ENCODE peak calls at places on chromosomes 13 and 19, in ten cellular contexts. F is fibroblast of lung; M is heart left ventricle; J is body of pancreas; O is T-cell; Y is NCI-H2081; Z is lower leg skin; X is GM04504; A is stimulated activated CD8-positive, alpha-beta memory T cell treated with anti-CD3 and anti-CD28 coated beads, Interleukin-7, amount 100 ng/mL, for 4 hours; L is hypothalamus. R is an unnamed sample.

GRCh38 chr13:40631605-40632004 is 34.8 kb downstream of the FOXO1 start:
- DNase-seq in F (no peak), M (no peak), J (no peak), O (no peak), Y (no peak), Z (no peak), X (no peak), A (no peak), L (no peak), R (no peak)

GRCh38 chr19:49243726-49244125 is 81.3 kb downstream of the SLC6A16 start:
- DNase-seq in F (no peak), M (no peak), J (no peak), O (no peak), Y (no peak), Z (peak), X (no peak), A (no peak), L (no peak), R (no peak)

GRCh38 chr19:16226184-16226591 is 28.5 kb downstream of the AP1M1 start:
- DNase-seq in F (no peak), M (peak), J (no peak), O (no peak), Y (no peak), Z (peak), X (no peak), A (no peak), L (no peak), R (no peak)

GRCh38 chr19:41877490-41877876 is 404 bp downstream of the CD79A start:
- DNase-seq in F (no peak), M (no peak), J (no peak), O (no peak), Y (no peak), Z (no peak), X (no peak), A (no peak), L (no peak), R (no peak)

GRCh38 chr13:107301724-107302374 is 733.9 kb upstream of the ARGLU1 start:
- DNase-seq in F (no peak), M (no peak), J (no peak), O (no peak), Y (no peak), Z (no peak), X (no peak), A (no peak), L (no peak), R (no peak)

GRCh38 chr13:67299731-67300130 is 69.6 kb upstream of the PCDH9 start:
- DNase-seq in F (peak), M (no peak), J (no peak), O (no peak), Y (no peak), Z (no peak), X (no peak), A (no peak), L (no peak), R (no peak)

GRCh38 chr19:46447824-46448223 is 19.1 kb upstream of the PNMA8C start:
- DNase-seq in F (no peak), M (peak), J (no peak), O (no peak), Y (no peak), Z (no peak), X (no peak), A (no peak), L (no peak), R (no peak)

GRCh38 chr19:6587998-6588507 is 2.9 kb downstream of the CD70 start:
- DNase-seq in F (no peak), M (no peak), J (no peak), O (no peak), Y (no peak), Z (no peak), X (no peak), A (no peak), L (no peak), R (no peak)

GRCh38 chr19:49595006-49595818 is 4.2 kb downstream of the PRR12 start:
- DNase-seq in F (no peak), M (no peak), J (no peak), O (no peak), Y (no peak), Z (no peak), X (no peak), A (no peak), L (no peak), R (peak)

GRCh38 chr19:43337737-43338136 is 15.7 kb upstream of the CD177 start:
- DNase-seq in F (no peak), M (no peak), J (no peak), O (no peak), Y (peak), Z (peak), X (no peak), A (no peak), L (no peak), R (no peak)

GRCh38 chr19:5642204-5642603 is 19.3 kb downstream of the SAFB start:
- DNase-seq in F (no peak), M (no peak), J (no peak), O (no peak), Y (no peak), Z (peak), X (no peak), A (no peak), L (no peak), R (no peak)

GRCh38 chr19:49712397-49712859 is 21.5 kb downstream of the CPT1C start:
- DNase-seq in F (peak), M (peak), J (peak), O (no peak), Y (no peak), Z (no peak), X (peak), A (no peak), L (no peak), R (no peak)

GRCh38 chr19:38975214-38975860 is at the start of gene FBXO17:
- DNase-seq in F (peak), M (peak), J (peak), O (no peak), Y (no peak), Z (peak), X (no peak), A (no peak), L (peak), R (peak)

GRCh38 chr19:55778331-55778730 is 9.4 kb downstream of the RFPL4AL1 start:
- DNase-seq in F (no peak), M (no peak), J (no peak), O (no peak), Y (no peak), Z (no peak), X (no peak), A (no peak), L (no peak), R (no peak)

GRCh38 chr13:28329395-28330158 is 165.4 kb downstream of the FLT1 start:
- DNase-seq in F (peak), M (no peak), J (no peak), O (no peak), Y (no peak), Z (no peak), X (peak), A (no peak), L (no peak), R (no peak)

GRCh38 chr19:29404951-29405727 is 120.7 kb upstream of the VSTM2B start:
- DNase-seq in F (no peak), M (no peak), J (no peak), O (no peak), Y (no peak), Z (no peak), X (no peak), A (no peak), L (no peak), R (no peak)

GRCh38 chr19:19911150-19911549 is 10.4 kb downstream of the ZNF93 start:
- DNase-seq in F (peak), M (no peak), J (no peak), O (no peak), Y (no peak), Z (no peak), X (no peak), A (no peak), L (no peak), R (no peak)

GRCh38 chr19:49894879-49895565 is 1.7 kb downstream of the IL4I1 start:
- DNase-seq in F (no peak), M (peak), J (no peak), O (no peak), Y (no peak), Z (no peak), X (no peak), A (no peak), L (no peak), R (no peak)

GRCh38 chr19:4115050-4115817 is 8.7 kb downstream of the MAP2K2 start:
- DNase-seq in F (no peak), M (no peak), J (no peak), O (peak), Y (no peak), Z (no peak), X (no peak), A (peak), L (no peak), R (no peak)

GRCh38 chr19:47742636-47743035 is 2.7 kb upstream of the NOP53 start:
- DNase-seq in F (peak), M (no peak), J (no peak), O (no peak), Y (no peak), Z (no peak), X (no peak), A (no peak), L (no peak), R (no peak)

GRCh38 chr19:940591-941291 is 14.9 kb downstream of the ARID3A start:
- DNase-seq in F (peak), M (peak), J (peak), O (peak), Y (peak), Z (peak), X (no peak), A (peak), L (peak), R (no peak)

GRCh38 chr19:8641908-8642547 is 11.6 kb downstream of the NFILZ start:
- DNase-seq in F (peak), M (no peak), J (no peak), O (no peak), Y (no peak), Z (no peak), X (no peak), A (no peak), L (no peak), R (peak)

GRCh38 chr19:23254141-23254910 is 4.1 kb upstream of the ZNF724 start:
- DNase-seq in F (no peak), M (no peak), J (no peak), O (no peak), Y (no peak), Z (no peak), X (no peak), A (no peak), L (no peak), R (no peak)

GRCh38 chr19:43618921-43619261 is 538 bp downstream of the ZNF428 start:
- DNase-seq in F (no peak), M (no peak), J (no peak), O (no peak), Y (peak), Z (no peak), X (no peak), A (peak), L (peak), R (peak)

GRCh38 chr13:106599875-106600797 is 32.2 kb upstream of the ARGLU1 start:
- DNase-seq in F (peak), M (no peak), J (no peak), O (no peak), Y (no peak), Z (peak), X (peak), A (no peak), L (no peak), R (no peak)

GRCh38 chr19:37955986-37956385 is 49.0 kb downstream of the SIPA1L3 start:
- DNase-seq in F (no peak), M (no peak), J (no peak), O (no peak), Y (peak), Z (peak), X (no peak), A (no peak), L (no peak), R (no peak)

GRCh38 chr13:51397262-51397933 is 55.4 kb downstream of the INTS6 start:
- DNase-seq in F (peak), M (no peak), J (no peak), O (no peak), Y (no peak), Z (peak), X (peak), A (no peak), L (no peak), R (peak)

GRCh38 chr19:13104848-13105646 is 2.4 kb upstream of the LYL1 start:
- DNase-seq in F (no peak), M (no peak), J (no peak), O (no peak), Y (no peak), Z (peak), X (no peak), A (no peak), L (no peak), R (no peak)

R was measured in HuH-7.